ENCODE peak calls at places on chromosomes 7 and 10, in four cellular contexts. N is activated T-helper 9 cell treated with anti-CD3 and anti-CD28 coated beads, Interleukin-2, amount 50 U/mL, for 16 hours; R is HuH-7.5; J is ureter. T is an unnamed sample.

GRCh38 chr10:22340362-22341189 is 4.7 kb upstream of the SPAG6 start:
- DNase-seq in N (peak; percentile 49), R (peak; percentile 83), J (peak; percentile 65), T (peak; percentile 72)

GRCh38 chr10:71821909-71822763 is 28.9 kb downstream of the PSAP start:
- DNase-seq in N (no peak), R (no peak), J (no peak), T (no peak)

GRCh38 chr10:11604742-11605650 is 6.5 kb downstream of the USP6NL start:
- DNase-seq in N (no peak), R (no peak), J (no peak), T (no peak)

GRCh38 chr7:101939136-101939695 is 121.8 kb downstream of the CUX1 start:
- DNase-seq in N (no peak), R (no peak), J (no peak), T (no peak)

GRCh38 chr7:139265673-139266072 is 34.6 kb downstream of the UBN2 start:
- DNase-seq in N (no peak), R (no peak), J (no peak), T (no peak)

GRCh38 chr10:2798340-2798739 is 269.0 kb upstream of the PFKP start:
- DNase-seq in N (no peak), R (no peak), J (no peak), T (no peak)

GRCh38 chr10:49090696-49091338 is 24.5 kb downstream of the VSTM4 start:
- DNase-seq in N (no peak), R (no peak), J (no peak), T (peak; percentile 48)

GRCh38 chr10:88342733-88343310 is 240.3 kb downstream of the RNLS start:
- DNase-seq in N (no peak), R (no peak), J (no peak), T (no peak)

GRCh38 chr7:94452257-94452656 is 57.4 kb upstream of the CASD1 start:
- DNase-seq in N (no peak), R (no peak), J (no peak), T (no peak)

GRCh38 chr10:79055100-79055782 is 13.5 kb upstream of the ZMIZ1 start:
- DNase-seq in N (no peak), R (no peak), J (no peak), T (no peak)

GRCh38 chr7:95476904-95477594 is 8.7 kb upstream of the ASB4 start:
- DNase-seq in N (peak; percentile 4), R (peak; percentile 12), J (peak; percentile 55), T (peak; percentile 73)

GRCh38 chr10:30488319-30488718 is 54.3 kb downstream of the MAP3K8 start:
- DNase-seq in N (no peak), R (no peak), J (no peak), T (no peak)

GRCh38 chr10:69497235-69497561 is 45.9 kb downstream of the TSPAN15 start:
- DNase-seq in N (no peak), R (no peak), J (no peak), T (no peak)

GRCh38 chr10:70374775-70375614 is 7.4 kb downstream of the LRRC20 start:
- DNase-seq in N (no peak), R (no peak), J (no peak), T (no peak)

T was measured in right atrium auricular region.